ENCODE peak calls at places on chromosomes 2 and 18, in five cellular contexts. X is K562, T is WTC11, D is GM12878, M is H1. A is an unnamed sample.

GRCh38 chr18:47767699-47768098 is 162.8 kb downstream of the SMAD2 start:
- DNase-seq in M (no peak), X (no peak), T (no peak), D (no peak), A (no peak)

GRCh38 chr18:34083910-34084309 is 140.8 kb downstream of the NOL4 start:
- DNase-seq in D (no peak), T (no peak), M (no peak), X (no peak), A (no peak)

GRCh38 chr18:8625693-8626092 is 16.5 kb downstream of the RAB12 start:
- DNase-seq in M (no peak), D (no peak), T (no peak), X (no peak), A (no peak)

GRCh38 chr2:235206980-235207579 is 255.3 kb downstream of the SH3BP4 start:
- DNase-seq in M (no peak), D (no peak), T (no peak), X (no peak), A (no peak)

GRCh38 chr18:56861244-56861643 is 210.1 kb downstream of the WDR7 start:
- DNase-seq in T (no peak), D (no peak), M (no peak), X (no peak), A (no peak)

GRCh38 chr2:45460825-45461224 is 150.2 kb downstream of the SRBD1 start:
- DNase-seq in M (no peak), T (no peak), X (no peak), D (no peak), A (no peak)

GRCh38 chr2:23418490-23418911 is 33.5 kb downstream of the KLHL29 start:
- DNase-seq in M (no peak), X (no peak), D (no peak), T (no peak), A (no peak)

GRCh38 chr2:97713296-97714083 is at the start of gene ZAP70:
- DNase-seq in M (no peak), X (no peak), T (no peak), D (no peak), A (peak)

GRCh38 chr2:55419514-55420243 is at the start of gene CCDC88A:
- DNase-seq in M (peak), D (peak), T (peak), X (peak), A (peak)

GRCh38 chr2:9228088-9228751 is 21.6 kb downstream of the ASAP2 start:
- DNase-seq in D (no peak), T (no peak), M (no peak), X (no peak), A (no peak)

GRCh38 chr18:11392292-11392691 is 217.1 kb upstream of the SLC35G4 start:
- DNase-seq in M (no peak), D (no peak), X (peak), T (no peak), A (no peak)

GRCh38 chr2:211144078-211144477 is 587.7 kb downstream of the CPS1 start:
- DNase-seq in D (no peak), X (no peak), M (no peak), T (no peak), A (no peak)

GRCh38 chr18:47929681-47930085 is 776 bp downstream of the SMAD2 start:
- DNase-seq in M (no peak), D (no peak), X (no peak), T (no peak), A (peak)

GRCh38 chr2:241598487-241598886 is 38.5 kb downstream of the THAP4 start:
- DNase-seq in T (peak), D (no peak), X (no peak), M (no peak), A (peak)

GRCh38 chr2:37676274-37676673 is 4.8 kb upstream of the CDC42EP3 start:
- DNase-seq in T (no peak), M (no peak), D (no peak), X (no peak), A (no peak)

GRCh38 chr2:186718895-186719294 is 25.0 kb downstream of the FAM171B start:
- DNase-seq in D (no peak), X (no peak), T (no peak), M (no peak), A (no peak)

GRCh38 chr2:45786030-45786830 is 134.8 kb downstream of the PRKCE start:
- DNase-seq in D (no peak), X (peak), M (no peak), T (no peak), A (no peak)

GRCh38 chr2:19195681-19196080 is 162.7 kb downstream of the OSR1 start:
- DNase-seq in X (no peak), D (no peak), M (no peak), T (no peak), A (no peak)

GRCh38 chr2:137521653-137522052 is 442.6 kb upstream of the HNMT start:
- DNase-seq in M (no peak), T (no peak), D (no peak), X (no peak), A (no peak)

DNA sequence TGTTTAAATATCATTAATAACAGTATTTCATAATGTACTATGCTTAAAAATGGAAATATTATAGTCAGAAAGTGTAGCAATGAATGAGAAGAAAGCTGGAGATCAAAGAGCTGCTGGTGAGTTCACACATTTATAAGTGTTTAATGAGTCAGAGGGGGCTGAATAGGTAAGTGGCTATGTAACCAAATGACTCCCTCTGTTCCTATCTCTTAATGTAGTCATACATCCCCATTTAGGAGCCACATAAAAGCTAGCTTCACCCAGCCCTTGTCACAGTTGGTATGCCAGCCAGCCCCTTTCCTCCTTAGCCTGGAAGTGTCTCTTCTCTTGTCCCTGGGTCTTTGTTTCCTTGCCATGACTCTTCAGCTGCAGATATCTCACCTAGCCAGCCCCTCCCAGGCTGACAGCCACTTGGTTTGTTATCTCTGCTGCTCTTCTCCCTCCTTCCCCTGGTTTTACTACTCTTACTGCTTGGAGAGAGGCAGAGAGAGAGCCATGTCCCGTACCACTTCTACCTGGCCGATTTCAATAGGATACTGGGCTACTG is 438.6 kb upstream of the HNMT start:
- DNase-seq in M (no peak), T (no peak), X (no peak), D (no peak), A (no peak)
- TF ChIP-seq CREB1 in M (no peak), T (no peak), X (no peak), D (no peak), A (no peak)

GRCh38 chr2:101295895-101296294 is 12.6 kb downstream of the RNF149 start:
- DNase-seq in M (no peak), T (no peak), D (no peak), X (no peak), A (no peak)
- TF ChIP-seq CREB1 in M (no peak), T (no peak), D (no peak), X (no peak), A (no peak)

GRCh38 chr2:239531456-239532304 is 130.9 kb upstream of the HDAC4 start:
- DNase-seq in M (no peak), T (no peak), X (no peak), D (no peak), A (no peak)
- TF ChIP-seq CREB1 in M (no peak), T (no peak), X (no peak), D (no peak), A (no peak)

GRCh38 chr18:6210349-6211173 is 204.2 kb downstream of the L3MBTL4 start:
- DNase-seq in M (no peak), D (no peak), X (no peak), T (no peak), A (peak)
- TF ChIP-seq CREB1 in M (no peak), D (no peak), X (no peak), T (no peak), A (peak)

GRCh38 chr2:29022455-29023128 is 41.5 kb downstream of the TOGARAM2 start:
- DNase-seq in D (no peak), M (no peak), T (no peak), X (no peak), A (no peak)
- TF ChIP-seq CREB1 in D (no peak), M (no peak), T (no peak), X (no peak), A (no peak)

GRCh38 chr2:154692927-154693326 is 5.6 kb upstream of the KCNJ3 start:
- DNase-seq in X (no peak), T (no peak), M (no peak), D (no peak), A (no peak)

GRCh38 chr2:154696771-154697170 is 1.7 kb upstream of the KCNJ3 start:
- DNase-seq in T (no peak), M (no peak), X (no peak), D (no peak), A (no peak)

GRCh38 chr2:154693941-154694340 is 4.6 kb upstream of the KCNJ3 start:
- DNase-seq in T (no peak), M (no peak), X (no peak), D (no peak), A (no peak)

GRCh38 chr2:154697422-154698237 is 865 bp upstream of the KCNJ3 start:
- DNase-seq in T (peak), D (no peak), M (no peak), X (no peak), A (no peak)

GRCh38 chr2:154694881-154695280 is 3.6 kb upstream of the KCNJ3 start:
- DNase-seq in D (no peak), M (no peak), X (no peak), T (no peak), A (no peak)
- TF ChIP-seq CREB1 in D (no peak), M (no peak), X (no peak), T (no peak), A (no peak)

GRCh38 chr2:69570474-69570873 is 73.1 kb downstream of the AAK1 start:
- DNase-seq in D (no peak), T (no peak), X (no peak), M (no peak), A (no peak)
- TF ChIP-seq CREB1 in D (no peak), T (no peak), X (no peak), M (no peak), A (no peak)

GRCh38 chr2:16612490-16612889 is 53.1 kb downstream of the CYRIA start:
- DNase-seq in T (no peak), X (no peak), D (no peak), M (no peak), A (no peak)

GRCh38 chr2:16614314-16614860 is 51.2 kb downstream of the CYRIA start:
- DNase-seq in X (peak), T (no peak), D (no peak), M (no peak), A (no peak)

GRCh38 chr2:16615246-16615645 is 50.4 kb downstream of the CYRIA start:
- DNase-seq in T (no peak), X (no peak), M (no peak), D (no peak), A (no peak)

GRCh38 chr2:16615687-16616615 is 49.7 kb downstream of the CYRIA start:
- DNase-seq in M (no peak), D (no peak), X (no peak), T (peak), A (no peak)

DNA sequence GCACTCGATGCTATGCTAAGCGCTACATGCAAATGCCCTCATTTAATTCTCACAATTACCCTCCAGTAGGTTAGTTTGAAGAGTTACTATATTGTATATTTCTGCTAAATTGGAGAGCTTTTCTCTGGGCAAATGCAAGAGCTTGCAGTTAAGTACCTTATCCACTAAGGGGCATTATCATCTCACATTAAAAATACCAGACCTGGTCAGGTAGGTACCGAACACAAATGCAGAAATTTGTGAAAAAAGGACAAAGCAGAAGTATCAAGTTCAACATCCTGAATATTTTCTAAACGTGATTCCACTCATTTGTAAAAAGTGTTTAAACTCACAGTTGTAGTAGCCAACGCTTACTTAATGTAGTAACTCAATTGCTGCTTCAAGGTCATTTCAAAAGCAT is 52.2 kb downstream of the CYRIA start:
- DNase-seq in M (no peak), X (peak), T (no peak), D (no peak), A (peak)
- TF ChIP-seq CREB1 in M (no peak), X (no peak), T (no peak), D (no peak), A (no peak)

A was measured in HepG2.